ENCODE peak calls at places on chromosome 7, in eight cellular contexts. D, S, V, L, B, H, I and K are unnamed samples.

GRCh38 chr7:138396251-138397070 is 63.6 kb upstream of the TRIM24 start:
- DNase-seq in D (peak; percentile 51), S (peak; percentile 80), V (no peak), L (no peak), B (peak; percentile 47), H (peak; percentile 53), I (peak; percentile 70), K (no peak)

GRCh38 chr7:25950488-25951413 is 201.2 kb upstream of the NFE2L3 start:
- DNase-seq in D (peak; percentile 95), S (peak; percentile 95), V (peak; percentile 96), L (peak; percentile 85), B (peak; percentile 98), H (peak; percentile 97), I (peak; percentile 99), K (peak; percentile 51)

GRCh38 chr7:80681272-80681885 is 42.9 kb downstream of the CD36 start:
- DNase-seq in D (no peak), S (peak; percentile 52), V (no peak), L (no peak), B (no peak), H (no peak), I (no peak), K (no peak)

GRCh38 chr7:70919491-70920073 is 212.4 kb upstream of the GALNT17 start:
- DNase-seq in D (no peak), S (no peak), V (no peak), L (no peak), B (no peak), H (no peak), I (peak; percentile 75), K (no peak)

GRCh38 chr7:94888542-94888941 is 18.9 kb upstream of the PPP1R9A start:
- DNase-seq in D (peak; percentile 43), S (peak; percentile 68), V (no peak), L (no peak), B (peak; percentile 34), H (peak; percentile 21), I (no peak), K (no peak)

GRCh38 chr7:33743594-33743993 is 161.7 kb upstream of the BMPER start:
- DNase-seq in D (no peak), S (no peak), V (no peak), L (no peak), B (no peak), H (no peak), I (no peak), K (no peak)

GRCh38 chr7:135602304-135602703 is 44.6 kb downstream of the NUP205 start:
- DNase-seq in D (no peak), S (no peak), V (no peak), L (no peak), B (no peak), H (no peak), I (no peak), K (peak; percentile 5)

GRCh38 chr7:129095258-129095657 is 40.3 kb upstream of the TNPO3 start:
- DNase-seq in D (no peak), S (peak; percentile 59), V (no peak), L (no peak), B (no peak), H (no peak), I (no peak), K (no peak)

GRCh38 chr7:98659746-98660145 is 42.7 kb downstream of the NPTX2 start:
- DNase-seq in D (no peak), S (no peak), V (no peak), L (no peak), B (no peak), H (no peak), I (no peak), K (no peak)

GRCh38 chr7:132312531-132313070 is 263.7 kb downstream of the PLXNA4 start:
- DNase-seq in D (no peak), S (no peak), V (no peak), L (no peak), B (no peak), H (no peak), I (no peak), K (no peak)

GRCh38 chr7:70775570-70776156 is 356.3 kb upstream of the GALNT17 start:
- DNase-seq in D (no peak), S (peak; percentile 8), V (no peak), L (no peak), B (no peak), H (no peak), I (peak; percentile 50), K (no peak)

GRCh38 chr7:112122144-112122543 is 84.1 kb downstream of the DOCK4 start:
- DNase-seq in D (no peak), S (no peak), V (no peak), L (no peak), B (no peak), H (no peak), I (no peak), K (no peak)
- H3K27ac ChIP-seq in D (no peak overlapping the region), S (no peak overlapping the region), V (no peak overlapping the region), L (no peak overlapping the region), B (no peak overlapping the region), H (no peak overlapping the region), I (no peak overlapping the region), K (no peak overlapping the region)

GRCh38 chr7:127887096-127887495 is 144.1 kb downstream of the LRRC4 start:
- DNase-seq in D (no peak), S (no peak), V (no peak), L (no peak), B (no peak), H (no peak), I (no peak), K (no peak)

GRCh38 chr7:127885843-127886242 is 145.4 kb downstream of the LRRC4 start:
- DNase-seq in D (no peak), S (no peak), V (no peak), L (no peak), B (no peak), H (no peak), I (no peak), K (no peak)

GRCh38 chr7:127885222-127885772 is 145.9 kb downstream of the LRRC4 start:
- DNase-seq in D (no peak), S (peak; percentile 30), V (no peak), L (no peak), B (no peak), H (no peak), I (no peak), K (no peak)

GRCh38 chr7:127887631-127888030 is 143.6 kb downstream of the LRRC4 start:
- DNase-seq in D (no peak), S (no peak), V (no peak), L (no peak), B (no peak), H (no peak), I (no peak), K (no peak)

GRCh38 chr7:127886248-127886647 is 145.0 kb downstream of the LRRC4 start:
- DNase-seq in D (no peak), S (peak; percentile 20), V (no peak), L (no peak), B (no peak), H (no peak), I (no peak), K (no peak)
- H3K27ac ChIP-seq in D (no peak overlapping the region), S (no peak overlapping the region), V (no peak overlapping the region), L (peak overlapping the region; percentile 65), B (no peak overlapping the region), H (no peak overlapping the region), I (no peak overlapping the region), K (peak overlapping the region; percentile 7)

GRCh38 chr7:85186521-85187241 is at the start of gene SEMA3D:
- DNase-seq in D (peak; percentile 49), S (peak; percentile 66), V (peak; percentile 66), L (peak; percentile 51), B (peak; percentile 89), H (peak; percentile 46), I (peak; percentile 96), K (peak; percentile 67)
- H3K27ac ChIP-seq in D (no peak within 1 kb of the TSS), S (peak within 1 kb of the TSS; percentile 63), V (peak within 1 kb of the TSS; percentile 62), L (peak within 1 kb of the TSS; percentile 69), B (no peak within 1 kb of the TSS), H (peak within 1 kb of the TSS; percentile 12), I (no peak within 1 kb of the TSS), K (peak within 1 kb of the TSS; percentile 26)

GRCh38 chr7:18320422-18320821 is 175.1 kb upstream of the HDAC9 start:
- DNase-seq in D (no peak), S (no peak), V (no peak), L (no peak), B (no peak), H (no peak), I (no peak), K (no peak)
- H3K27ac ChIP-seq in D (no peak overlapping the region), S (no peak overlapping the region), V (no peak overlapping the region), L (no peak overlapping the region), B (no peak overlapping the region), H (no peak overlapping the region), I (no peak overlapping the region), K (no peak overlapping the region)